ENCODE peak calls at places on chromosomes 13 and 19, in five cellular contexts. J is IMR-90, X is K562, P is HepG2, T is HCT116. B is an unnamed sample.

GRCh38 chr19:55590621-55591020 is 8.7 kb downstream of the FIZ1 start:
- DNase-seq in J (no peak), X (peak), P (no peak), T (peak), B (peak)

GRCh38 chr13:110797230-110797877 is 83.9 kb downstream of the ING1 start:
- DNase-seq in J (no peak), X (no peak), P (no peak), T (no peak), B (no peak)

GRCh38 chr19:15331419-15332310 is 674 bp downstream of the BRD4 start:
- DNase-seq in J (no peak), X (peak), P (no peak), T (no peak), B (peak)

GRCh38 chr19:55078996-55079395 is 3.3 kb downstream of the EPS8L1 start:
- DNase-seq in J (no peak), X (no peak), P (no peak), T (no peak), B (no peak)

GRCh38 chr13:70107498-70108271 is at the start of gene ATXN8OS:
- DNase-seq in J (no peak), X (no peak), P (no peak), T (no peak), B (peak)

GRCh38 chr13:50990540-50991506 is 81.2 kb downstream of the RNASEH2B start:
- DNase-seq in J (peak), X (no peak), P (no peak), T (no peak), B (no peak)

GRCh38 chr19:3494559-3494958 is 5.9 kb downstream of the DOHH start:
- DNase-seq in J (no peak), X (no peak), P (no peak), T (no peak), B (no peak)

GRCh38 chr13:110684388-110685056 is 21.4 kb downstream of the CARS2 start:
- DNase-seq in J (no peak), X (no peak), P (peak), T (no peak), B (no peak)

GRCh38 chr19:6744381-6745288 is 5.2 kb downstream of the TRIP10 start:
- DNase-seq in J (peak), X (no peak), P (no peak), T (no peak), B (no peak)

GRCh38 chr13:79679334-79679733 is 198.4 kb downstream of the NDFIP2 start:
- DNase-seq in J (peak), X (peak), P (peak), T (peak), B (peak)

GRCh38 chr19:13953021-13953531 is 767 bp downstream of the DCAF15 start:
- DNase-seq in J (peak), X (peak), P (no peak), T (no peak), B (no peak)

GRCh38 chr19:31272707-31273106 is 76.5 kb downstream of the TSHZ3 start:
- DNase-seq in J (no peak), X (no peak), P (no peak), T (no peak), B (no peak)

GRCh38 chr13:30844548-30845296 is 61.3 kb upstream of the MEDAG start:
- DNase-seq in J (no peak), X (no peak), P (no peak), T (no peak), B (no peak)

GRCh38 chr19:57245959-57246358 is 5.5 kb downstream of the ZNF805 start:
- DNase-seq in J (no peak), X (no peak), P (peak), T (no peak), B (no peak)

GRCh38 chr13:59750860-59751259 is 412.9 kb downstream of the DIAPH3 start:
- DNase-seq in J (peak), X (no peak), P (no peak), T (no peak), B (peak)

GRCh38 chr13:87089391-87089790 is 581.8 kb upstream of the SLITRK5 start:
- DNase-seq in J (peak), X (no peak), P (no peak), T (no peak), B (no peak)

GRCh38 chr13:80072231-80072630 is 268.7 kb downstream of the SPRY2 start:
- DNase-seq in J (no peak), X (no peak), P (no peak), T (no peak), B (no peak)

GRCh38 chr19:12947702-12948596 is 2.3 kb downstream of the RAD23A start:
- DNase-seq in J (no peak), X (peak), P (no peak), T (no peak), B (no peak)

GRCh38 chr13:96141032-96141431 is 51.1 kb downstream of the HS6ST3 start:
- DNase-seq in J (peak), X (no peak), P (peak), T (no peak), B (no peak)

GRCh38 chr13:30453727-30454126 is 12.0 kb downstream of the HMGB1 start:
- DNase-seq in J (peak), X (no peak), P (no peak), T (no peak), B (no peak)

GRCh38 chr19:2575734-2576481 is 100.0 kb downstream of the GADD45B start:
- DNase-seq in J (peak), X (no peak), P (peak), T (no peak), B (no peak)

GRCh38 chr19:14337510-14337909 is 43.7 kb upstream of the ADGRE5 start:
- DNase-seq in J (no peak), X (peak), P (no peak), T (peak), B (peak)

GRCh38 chr13:47672982-47673670 is 327.9 kb downstream of the SUCLA2 start:
- DNase-seq in J (peak), X (no peak), P (no peak), T (no peak), B (no peak)

GRCh38 chr19:50477751-50478515 is 1.3 kb upstream of the GARIN5A start:
- DNase-seq in J (no peak), X (no peak), P (no peak), T (no peak), B (no peak)

GRCh38 chr13:21638319-21639282 is 32.3 kb upstream of the FGF9 start:
- DNase-seq in J (peak), X (peak), P (no peak), T (no peak), B (no peak)
- TF ChIP-seq CEBPB in J (no peak), X (no peak), P (no peak), T (no peak), B (no peak)

GRCh38 chr13:114110091-114110829 is 22.2 kb downstream of the RASA3 start:
- DNase-seq in J (no peak), X (no peak), P (no peak), T (no peak), B (no peak)

GRCh38 chr13:114111577-114111976 is 20.8 kb downstream of the RASA3 start:
- DNase-seq in J (peak), X (no peak), P (no peak), T (no peak), B (no peak)

GRCh38 chr13:114112826-114113322 is 19.5 kb downstream of the RASA3 start:
- DNase-seq in J (no peak), X (no peak), P (no peak), T (no peak), B (no peak)

GRCh38 chr13:114113961-114114360 is 18.5 kb downstream of the RASA3 start:
- DNase-seq in J (no peak), X (no peak), P (no peak), T (no peak), B (no peak)

DNA sequence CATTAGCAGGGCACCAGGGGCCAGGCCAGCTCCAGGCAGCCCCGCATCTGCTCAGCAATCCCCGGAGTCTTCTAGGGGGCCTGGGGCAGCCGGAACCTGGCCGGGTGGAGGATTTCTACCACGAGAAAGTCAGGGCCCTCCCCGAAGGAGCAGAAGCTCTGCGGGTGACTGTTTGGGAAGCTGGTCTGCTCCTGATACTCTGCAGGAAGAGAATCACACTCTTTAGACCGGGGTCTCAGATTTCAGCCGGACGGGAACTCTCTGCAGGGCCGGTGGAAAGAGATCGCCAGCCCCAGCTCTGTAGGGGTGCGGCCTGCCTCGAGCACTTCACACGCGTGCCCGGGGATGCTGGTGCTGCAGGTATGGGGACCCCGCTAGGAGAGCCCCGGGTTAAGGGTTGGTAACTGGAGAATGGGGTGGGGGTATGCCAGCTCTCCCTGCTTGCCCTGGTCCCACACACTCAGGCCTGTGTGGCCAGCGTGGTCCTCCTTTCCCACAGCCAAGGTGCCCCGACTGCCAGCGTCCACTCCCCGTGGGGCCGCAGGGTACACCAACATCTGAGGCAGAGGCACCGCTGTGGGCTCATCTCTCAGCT is 20.1 kb downstream of the RASA3 start:
- DNase-seq in J (peak), X (no peak), P (no peak), T (no peak), B (no peak)
- H3K9ac ChIP-seq in J (peak), X (no peak), P (no peak), T (no peak), B (peak)

DNA sequence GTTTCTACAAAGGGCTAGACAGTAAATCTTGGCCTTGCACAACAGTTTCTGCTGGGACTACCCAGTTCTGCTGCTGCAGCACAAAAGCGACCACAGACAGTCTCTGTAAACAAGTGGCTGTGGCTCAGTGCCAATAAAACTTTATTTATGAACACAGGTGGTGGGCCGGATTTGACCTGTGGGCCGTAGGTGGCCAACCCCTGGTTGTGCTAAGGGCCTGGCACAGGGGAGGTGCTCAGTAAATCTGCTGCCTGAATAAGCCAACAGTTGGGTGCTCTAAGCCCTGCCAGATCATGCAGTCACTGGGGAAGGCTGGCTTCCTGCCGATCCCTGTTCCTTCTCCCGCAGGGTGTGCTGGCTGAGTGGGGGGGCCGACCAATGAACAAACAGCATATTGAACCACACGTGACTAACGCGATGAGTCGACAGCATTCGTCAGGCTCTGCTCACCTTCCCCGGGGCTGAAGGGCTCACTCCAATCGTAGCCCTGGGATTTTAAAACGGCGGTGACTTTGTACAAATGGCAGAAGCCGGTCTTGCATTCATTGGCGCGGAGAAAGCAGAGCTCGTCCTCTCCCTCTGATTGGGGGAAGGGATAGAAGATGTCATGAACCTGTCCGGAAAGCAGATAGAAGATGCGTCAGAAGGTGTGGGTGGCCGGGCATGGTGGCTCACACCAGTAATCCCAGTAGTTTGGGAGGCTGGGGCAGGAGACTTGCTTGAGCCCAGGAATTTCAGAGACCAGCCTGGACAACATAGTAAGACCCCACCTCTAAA is 24.3 kb upstream of the MYDGF start:
- DNase-seq in J (peak), X (peak), P (no peak), T (peak), B (no peak)
- TF ChIP-seq CEBPB in J (peak), X (no peak), P (no peak), T (no peak), B (no peak)

GRCh38 chr19:58573658-58574164 is 576 bp upstream of the MZF1 start:
- DNase-seq in J (no peak), X (no peak), P (no peak), T (no peak), B (no peak)

GRCh38 chr19:58570770-58571574 is 2.2 kb downstream of the MZF1 start:
- DNase-seq in J (no peak), X (no peak), P (no peak), T (no peak), B (no peak)

GRCh38 chr19:58572818-58573657 is at the start of gene MZF1:
- DNase-seq in J (peak), X (peak), P (peak), T (peak), B (peak)

GRCh38 chr19:58571575-58571947 is 1.6 kb downstream of the MZF1 start:
- DNase-seq in J (no peak), X (no peak), P (no peak), T (no peak), B (no peak)

GRCh38 chr19:58572026-58572817 is 913 bp downstream of the MZF1 start:
- DNase-seq in J (no peak), X (no peak), P (no peak), T (no peak), B (no peak)
- H3K9ac ChIP-seq in J (peak), X (peak), P (peak), T (peak), B (no peak)

GRCh38 chr19:35670686-35671085 is 4.4 kb downstream of the UPK1A start:
- DNase-seq in J (no peak), X (no peak), P (no peak), T (no peak), B (no peak)

GRCh38 chr19:35675589-35676140 is 9.3 kb downstream of the UPK1A start:
- DNase-seq in J (no peak), X (no peak), P (no peak), T (no peak), B (no peak)

GRCh38 chr19:35669974-35670373 is 3.7 kb downstream of the UPK1A start:
- DNase-seq in J (no peak), X (no peak), P (no peak), T (no peak), B (no peak)

GRCh38 chr19:35671818-35672217 is 5.5 kb downstream of the UPK1A start:
- DNase-seq in J (no peak), X (peak), P (peak), T (no peak), B (no peak)

DNA sequence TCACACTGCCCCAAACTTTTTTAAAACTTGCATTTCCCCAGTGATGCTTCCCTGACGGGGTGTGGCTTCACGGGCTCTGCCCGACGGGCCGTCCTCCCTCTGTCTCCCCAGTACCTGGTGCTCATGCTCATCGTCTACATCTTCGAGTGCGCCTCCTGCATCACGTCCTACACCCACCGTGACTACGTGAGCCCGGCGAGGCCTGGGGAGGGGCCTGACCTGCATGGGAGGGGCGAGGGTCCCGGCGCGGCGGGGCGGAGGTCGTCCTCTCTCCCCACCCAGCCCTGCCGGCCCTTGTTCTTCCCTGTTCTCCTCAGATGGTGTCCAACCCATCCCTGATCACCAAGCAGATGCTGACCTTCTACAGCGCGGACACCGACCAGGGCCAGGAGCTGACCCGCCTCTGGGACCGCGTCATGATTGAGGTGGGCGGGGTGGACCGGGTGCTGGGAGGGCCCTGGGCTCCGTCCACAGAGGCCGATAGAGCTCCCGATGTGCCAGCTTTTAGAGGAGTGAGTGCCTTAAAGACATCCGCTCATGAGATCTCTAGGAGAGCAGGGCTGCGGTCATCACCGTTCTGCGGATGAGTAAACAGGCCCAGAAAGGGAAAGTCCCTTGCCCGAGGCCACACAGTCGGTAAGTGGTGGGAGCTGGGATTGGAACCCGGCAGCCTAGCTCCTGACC is 6.9 kb downstream of the UPK1A start:
- DNase-seq in J (peak), X (peak), P (peak), T (peak), B (peak)
- TF ChIP-seq CEBPB in J (no peak), X (no peak), P (no peak), T (no peak), B (no peak)

DNA sequence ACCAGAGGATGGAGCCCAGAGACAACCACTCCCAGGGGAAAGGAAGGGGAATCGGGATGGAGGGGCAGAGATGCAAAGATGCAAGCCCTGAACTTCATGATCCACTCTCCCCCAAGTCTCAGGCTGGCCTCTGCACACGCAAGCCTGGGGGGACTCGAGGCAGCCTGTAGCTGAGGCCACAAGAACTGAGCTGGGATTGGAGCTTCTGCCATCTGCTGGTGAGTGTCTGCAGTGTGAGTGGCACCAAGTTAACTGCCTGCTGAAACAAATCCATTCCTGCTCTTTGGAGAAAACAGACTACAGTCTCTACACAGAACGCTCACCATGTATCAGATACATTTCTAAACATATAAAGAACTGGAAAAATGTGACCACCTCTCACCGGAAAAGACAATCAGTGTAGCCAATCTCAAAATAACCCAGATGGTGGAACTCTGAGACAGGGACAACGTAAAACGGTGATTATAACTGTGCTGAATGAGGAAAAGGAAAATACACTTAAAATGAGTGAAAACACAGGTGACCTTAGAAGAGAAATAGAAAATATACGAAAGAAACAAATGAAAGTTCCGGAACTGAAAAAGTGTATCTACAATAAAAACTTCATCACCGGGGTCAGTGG is 62.1 kb downstream of the KLF2 start:
- DNase-seq in J (peak), X (peak), P (peak), T (peak), B (no peak)
- H3K9ac ChIP-seq in J (no peak), X (no peak), P (no peak), T (no peak), B (no peak)

GRCh38 chr13:58592052-58592451 is 960.5 kb downstream of the PCDH17 start:
- DNase-seq in J (no peak), X (no peak), P (no peak), T (no peak), B (no peak)

GRCh38 chr13:58583961-58584360 is 952.4 kb downstream of the PCDH17 start:
- DNase-seq in J (no peak), X (no peak), P (no peak), T (no peak), B (no peak)

GRCh38 chr13:58584610-58585009 is 953.1 kb downstream of the PCDH17 start:
- DNase-seq in J (no peak), X (no peak), P (no peak), T (no peak), B (no peak)

GRCh38 chr13:58587183-58587582 is 955.6 kb downstream of the PCDH17 start:
- DNase-seq in J (no peak), X (no peak), P (no peak), T (no peak), B (no peak)
- TF ChIP-seq CEBPB in J (no peak), X (no peak), P (no peak), T (no peak), B (no peak)

GRCh38 chr19:41926861-41927809 is 1.1 kb downstream of the ERFL start:
- DNase-seq in J (no peak), X (no peak), P (no peak), T (no peak), B (no peak)

GRCh38 chr19:41926028-41926860 is 2.0 kb downstream of the ERFL start:
- DNase-seq in J (no peak), X (no peak), P (no peak), T (no peak), B (no peak)

GRCh38 chr19:41928221-41928683 is at the start of gene ERFL:
- DNase-seq in J (no peak), X (peak), P (no peak), T (no peak), B (no peak)

GRCh38 chr19:41928754-41929535 is 696 bp upstream of the ERFL start:
- DNase-seq in J (no peak), X (peak), P (no peak), T (no peak), B (no peak)

DNA sequence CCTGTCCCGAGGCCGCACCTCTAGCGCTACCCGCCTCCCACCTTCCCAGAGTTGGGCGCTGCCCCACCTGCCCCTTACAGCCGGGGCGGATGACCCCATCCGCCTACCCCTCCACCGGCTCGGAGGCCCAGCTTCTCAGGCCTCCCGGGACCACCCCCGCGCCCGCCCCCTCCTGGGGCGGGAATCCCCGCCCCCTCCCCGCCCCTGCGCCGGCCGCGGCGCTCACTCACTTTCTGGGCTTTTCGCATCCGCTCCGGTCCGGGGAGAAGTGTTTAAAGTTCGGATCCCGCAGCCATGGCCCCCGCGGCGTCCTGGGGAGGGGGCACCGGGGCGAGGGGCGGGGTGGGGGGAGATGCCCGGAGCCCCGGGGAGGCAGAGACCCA is 448 bp downstream of the ERFL start:
- DNase-seq in J (no peak), X (peak), P (no peak), T (no peak), B (no peak)
- H3K9ac ChIP-seq in J (no peak), X (no peak), P (no peak), T (peak), B (no peak)

GRCh38 chr13:106375085-106375484 is 160.4 kb downstream of the EFNB2 start:
- DNase-seq in J (no peak), X (no peak), P (no peak), T (no peak), B (no peak)

GRCh38 chr13:106373989-106374572 is 161.4 kb downstream of the EFNB2 start:
- DNase-seq in J (peak), X (no peak), P (no peak), T (no peak), B (no peak)

GRCh38 chr13:106374631-106375030 is 160.8 kb downstream of the EFNB2 start:
- DNase-seq in J (no peak), X (no peak), P (no peak), T (no peak), B (no peak)

GRCh38 chr13:106372199-106373160 is 163.0 kb downstream of the EFNB2 start:
- DNase-seq in J (peak), X (no peak), P (no peak), T (no peak), B (no peak)

GRCh38 chr13:106373304-106373988 is 162.0 kb downstream of the EFNB2 start:
- DNase-seq in J (no peak), X (no peak), P (no peak), T (no peak), B (no peak)
- TF ChIP-seq CEBPB in J (no peak), X (no peak), P (no peak), T (no peak), B (no peak)